ENCODE peak calls at places on chromosomes 1 and 21, in nine cellular contexts. V is activated gamma-delta T cell treated with anti-CD3 and anti-CD28 coated beads, Interleukin-2, amount 50 U/mL, for 16 hours; C is neural progenitor cell; U is OCI-M1; B is GM10248; D is HCT116; H is NCI-H748 treated with DMSO at 0.1 percent for 48 hours; A is ovary; Y is mucosa of gallbladder. T is an unnamed sample.

GRCh38 chr1:53431725-53432306 is 27.4 kb upstream of the DMRTB1 start:
- DNase-seq in V (no peak), C (no peak), U (peak), B (no peak), D (no peak), H (no peak), A (no peak), Y (no peak), T (no peak)

GRCh38 chr21:31900121-31900895 is 27.5 kb downstream of the HUNK start:
- DNase-seq in V (no peak), C (no peak), U (no peak), B (no peak), D (no peak), H (no peak), A (no peak), Y (peak), T (no peak)

GRCh38 chr1:221462345-221462744 is 279.5 kb downstream of the DUSP10 start:
- DNase-seq in V (no peak), C (no peak), U (no peak), B (no peak), D (no peak), H (no peak), A (no peak), Y (no peak), T (no peak)

GRCh38 chr1:202835548-202836072 is 24.9 kb downstream of the PCAT6 start:
- DNase-seq in V (peak), C (no peak), U (no peak), B (peak), D (no peak), H (no peak), A (no peak), Y (no peak), T (no peak)

GRCh38 chr1:219639843-219640606 is 27.1 kb upstream of the ZC3H11B start:
- DNase-seq in V (no peak), C (no peak), U (no peak), B (no peak), D (no peak), H (no peak), A (no peak), Y (no peak), T (no peak)

GRCh38 chr1:111272081-111272480 is 18.6 kb upstream of the CHIA start:
- DNase-seq in V (no peak), C (peak), U (no peak), B (no peak), D (no peak), H (no peak), A (no peak), Y (no peak), T (no peak)

GRCh38 chr1:24935615-24936484 is 5.8 kb upstream of the RUNX3 start:
- DNase-seq in V (no peak), C (no peak), U (no peak), B (peak), D (no peak), H (no peak), A (no peak), Y (no peak), T (no peak)

GRCh38 chr21:18369115-18369514 is 34.5 kb downstream of the TMPRSS15 start:
- DNase-seq in V (no peak), C (peak), U (peak), B (no peak), D (no peak), H (peak), A (no peak), Y (no peak), T (peak)

GRCh38 chr1:19309123-19309813 is 2.7 kb downstream of the AKR7A2 start:
- DNase-seq in V (no peak), C (no peak), U (no peak), B (no peak), D (no peak), H (no peak), A (no peak), Y (no peak), T (no peak)

GRCh38 chr1:119682141-119682540 is 29.6 kb upstream of the PHGDH start:
- DNase-seq in V (no peak), C (no peak), U (no peak), B (no peak), D (no peak), H (no peak), A (no peak), Y (no peak), T (no peak)

GRCh38 chr1:43009274-43009673 is 50.6 kb upstream of the SLC2A1 start:
- DNase-seq in V (no peak), C (no peak), U (peak), B (no peak), D (no peak), H (peak), A (no peak), Y (no peak), T (peak)

GRCh38 chr1:155934933-155935590 is 849 bp upstream of the KHDC4 start:
- DNase-seq in V (no peak), C (no peak), U (peak), B (no peak), D (no peak), H (no peak), A (no peak), Y (no peak), T (no peak)

GRCh38 chr1:222914861-222915632 is 100.2 kb downstream of the DISP1 start:
- DNase-seq in V (no peak), C (no peak), U (no peak), B (no peak), D (no peak), H (no peak), A (no peak), Y (no peak), T (peak)

GRCh38 chr21:34126691-34127090 is 53.3 kb downstream of the MRPS6 start:
- DNase-seq in V (no peak), C (no peak), U (no peak), B (no peak), D (no peak), H (no peak), A (no peak), Y (no peak), T (no peak)

GRCh38 chr21:8993284-8993942 is 1528.0 kb upstream of the TPTE start:
- DNase-seq in V (no peak), C (no peak), U (no peak), B (no peak), D (no peak), H (no peak), A (no peak), Y (no peak), T (peak)

GRCh38 chr1:234934611-234935033 is 194.0 kb downstream of the TOMM20 start:
- DNase-seq in V (no peak), C (no peak), U (no peak), B (no peak), D (no peak), H (no peak), A (no peak), Y (no peak), T (no peak)

GRCh38 chr1:46166521-46167462 is 8.1 kb upstream of the TSPAN1 start:
- DNase-seq in V (no peak), C (peak), U (no peak), B (peak), D (no peak), H (no peak), A (peak), Y (no peak), T (no peak)

GRCh38 chr1:240572328-240572727 is 39.6 kb downstream of the GREM2 start:
- DNase-seq in V (no peak), C (no peak), U (no peak), B (no peak), D (no peak), H (no peak), A (no peak), Y (no peak), T (no peak)

GRCh38 chr21:42047821-42048613 is 23.1 kb upstream of the UMODL1 start:
- DNase-seq in V (no peak), C (no peak), U (no peak), B (no peak), D (no peak), H (no peak), A (peak), Y (no peak), T (no peak)

T was measured in NCI-H460.